ENCODE peak calls at places on chromosomes 4 and X, in eight cellular contexts. H is T-helper 17 cell; Q is CD8-positive, alpha-beta memory T cell; C is stimulated activated CD4-positive, alpha-beta T cell treated with anti-CD3 and anti-CD28 coated beads, Interleukin-2, amount 100 ng/mL, for 48 hours; D is ELF-1; Z is activated gamma-delta T cell treated with Interleukin-2 at 50 U/mL for 16 hours; T is activated T-cell treated with anti-CD3 and anti-CD28 coated beads, Interleukin-2, amount 50 U/mL, for 72 hours; N is B cell. W is an unnamed sample.

GRCh38 chr4:161920304-161921052 is 243.3 kb downstream of the FSTL5 start:
- DNase-seq in H (no peak), Q (no peak), C (no peak), D (no peak), Z (no peak), T (no peak), N (no peak), W (no peak)

GRCh38 chr4:2261853-2262144 is at the start of gene MXD4:
- DNase-seq in H (no peak), Q (no peak), C (no peak), D (no peak), Z (no peak), T (no peak), N (no peak), W (no peak)

GRCh38 chrX:128973033-128973432 is 550.3 kb downstream of the SMARCA1 start:
- DNase-seq in H (no peak), Q (no peak), C (no peak), D (no peak), Z (no peak), T (no peak), N (no peak), W (no peak)

GRCh38 chr4:1198070-1198844 is 25.9 kb upstream of the SPON2 start:
- DNase-seq in H (no peak), Q (no peak), C (no peak), D (no peak), Z (no peak), T (no peak), N (no peak), W (no peak)

GRCh38 chrX:65697173-65697572 is 29.7 kb downstream of the MSN start:
- DNase-seq in H (no peak), Q (no peak), C (no peak), D (no peak), Z (no peak), T (no peak), N (no peak), W (peak)

GRCh38 chrX:54230440-54231148 is 47.5 kb upstream of the FAM120C start:
- DNase-seq in H (no peak), Q (no peak), C (no peak), D (no peak), Z (no peak), T (no peak), N (no peak), W (peak)

GRCh38 chr4:82892467-82892802 is 1.5 kb upstream of the SEC31A start:
- DNase-seq in H (no peak), Q (no peak), C (no peak), D (no peak), Z (no peak), T (no peak), N (no peak), W (no peak)

GRCh38 chr4:116688536-116688935 is 396.8 kb downstream of the TRAM1L1 start:
- DNase-seq in H (no peak), Q (no peak), C (no peak), D (no peak), Z (no peak), T (no peak), N (no peak), W (no peak)

GRCh38 chr4:140790765-140791164 is 34.6 kb upstream of the TBC1D9 start:
- DNase-seq in H (no peak), Q (no peak), C (no peak), D (no peak), Z (no peak), T (no peak), N (peak), W (no peak)

GRCh38 chr4:158169516-158169915 is 3.3 kb downstream of the GASK1B start:
- DNase-seq in H (no peak), Q (no peak), C (no peak), D (no peak), Z (no peak), T (no peak), N (no peak), W (no peak)

GRCh38 chr4:89356086-89356485 is 48.5 kb upstream of the GPRIN3 start:
- DNase-seq in H (no peak), Q (no peak), C (no peak), D (no peak), Z (no peak), T (no peak), N (no peak), W (no peak)

GRCh38 chr4:54400802-54401201 is 171.7 kb downstream of the PDGFRA start:
- DNase-seq in H (no peak), Q (no peak), C (no peak), D (no peak), Z (no peak), T (no peak), N (no peak), W (peak)